ENCODE peak calls at places on chromosomes 13 and 19, in ten cellular contexts. H is sigmoid colon, J is suprapubic skin, Q is stomach, N is transverse colon, P is GM23338, W is spleen, L is endothelial cell of umbilical vein, D is breast epithelium, X is GM12878. M is an unnamed sample.

GRCh38 chr13:104024416-104025170 is 958.4 kb upstream of the SLC10A2 start:
- DNase-seq in H (no peak), J (no peak), Q (no peak), N (no peak), P (no peak), W (no peak), L (peak; percentile 76), D (no peak), X (no peak), M (no peak)

GRCh38 chr19:53101518-53101917 is 1.7 kb downstream of the ZNF160 start:
- DNase-seq in H (no peak), J (no peak), Q (no peak), N (no peak), P (peak; percentile 21), W (no peak), L (no peak), D (no peak), X (no peak), M (no peak)

GRCh38 chr13:75299913-75300862 is 181.8 kb downstream of the TBC1D4 start:
- DNase-seq in H (no peak), J (no peak), Q (no peak), N (no peak), P (no peak), W (no peak), L (no peak), D (no peak), X (peak; percentile 67), M (no peak)

GRCh38 chr19:52991021-52991420 is 22.7 kb upstream of the ERVV-1 start:
- DNase-seq in H (no peak), J (no peak), Q (no peak), N (no peak), P (no peak), W (no peak), L (no peak), D (no peak), X (no peak), M (no peak)

GRCh38 chr19:35561436-35561835 is 2.0 kb downstream of the ATP4A start:
- DNase-seq in H (no peak), J (no peak), Q (no peak), N (no peak), P (no peak), W (peak; percentile 17), L (no peak), D (no peak), X (no peak), M (no peak)

GRCh38 chr19:51572415-51572814 is 1.3 kb downstream of the ZNF175 start:
- DNase-seq in H (no peak), J (no peak), Q (no peak), N (no peak), P (no peak), W (no peak), L (peak; percentile 49), D (no peak), X (no peak), M (no peak)

GRCh38 chr19:57269515-57270250 is 10.6 kb upstream of the ZNF460 start:
- DNase-seq in H (no peak), J (no peak), Q (no peak), N (no peak), P (no peak), W (no peak), L (peak; percentile 34), D (no peak), X (peak; percentile 60), M (no peak)

GRCh38 chr19:36149673-36150406 is 2.4 kb downstream of the COX7A1 start:
- DNase-seq in H (no peak), J (peak; percentile 85), Q (no peak), N (no peak), P (no peak), W (no peak), L (no peak), D (peak; percentile 69), X (no peak), M (no peak)

GRCh38 chr19:18840288-18841260 is 8.8 kb downstream of the UPF1 start:
- DNase-seq in H (no peak), J (no peak), Q (no peak), N (no peak), P (no peak), W (no peak), L (no peak), D (no peak), X (no peak), M (no peak)

GRCh38 chr13:45367358-45367757 is 26.4 kb upstream of the TPT1 start:
- DNase-seq in H (no peak), J (peak; percentile 76), Q (peak; percentile 72), N (peak; percentile 81), P (peak; percentile 72), W (peak; percentile 88), L (peak; percentile 79), D (no peak), X (peak; percentile 67), M (no peak)

DNA sequence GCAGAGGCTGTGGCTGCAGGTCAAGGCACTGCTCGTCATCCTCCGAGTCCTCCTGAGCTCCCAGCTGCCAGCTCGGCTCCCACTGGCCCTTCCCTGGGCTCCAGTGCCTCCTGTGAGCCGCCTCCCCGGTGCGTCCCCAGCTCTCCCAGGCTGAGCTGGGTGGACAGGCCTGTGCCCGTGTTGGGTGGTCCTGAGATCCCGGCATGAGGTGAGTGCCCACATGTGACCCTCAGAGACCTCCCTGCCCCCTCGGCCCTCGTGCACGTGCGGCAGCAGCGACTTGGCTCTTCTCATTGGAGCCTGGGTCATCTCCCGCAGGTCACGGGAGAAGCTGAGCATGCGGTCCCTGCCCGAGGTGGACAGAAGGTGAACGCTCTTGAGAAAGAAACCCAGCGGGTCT is 15.4 kb downstream of the ADAT3 start:
- DNase-seq in H (no peak), J (no peak), Q (no peak), N (no peak), P (no peak), W (no peak), L (no peak), D (no peak), X (no peak), M (no peak)
- H3K36me3 ChIP-seq in H (peaks cover 24% of the 10 kb centered on the region), J (peaks cover 79% of the 10 kb centered on the region), Q (peaks cover 82% of the 10 kb centered on the region), N (no peaks in the 10 kb centered on the region), P (no peaks in the 10 kb centered on the region), W (peaks cover 81% of the 10 kb centered on the region), L (peaks cover 5% of the 10 kb centered on the region), D (no peaks in the 10 kb centered on the region), X (peaks cover 11% of the 10 kb centered on the region), M (peaks cover 16% of the 10 kb centered on the region)

GRCh38 chr19:29618434-29618833 is 12.4 kb downstream of the POP4 start:
- DNase-seq in H (no peak), J (no peak), Q (no peak), N (no peak), P (no peak), W (peak; percentile 52), L (no peak), D (no peak), X (no peak), M (no peak)

GRCh38 chr19:29614780-29615179 is 8.7 kb downstream of the POP4 start:
- DNase-seq in H (no peak), J (no peak), Q (no peak), N (no peak), P (no peak), W (no peak), L (no peak), D (no peak), X (no peak), M (no peak)

GRCh38 chr19:29617336-29618266 is 11.5 kb downstream of the POP4 start:
- DNase-seq in H (no peak), J (no peak), Q (no peak), N (no peak), P (no peak), W (peak; percentile 64), L (no peak), D (no peak), X (no peak), M (no peak)

GRCh38 chr19:29615891-29616425 is 9.9 kb downstream of the POP4 start:
- DNase-seq in H (no peak), J (no peak), Q (no peak), N (no peak), P (no peak), W (peak; percentile 66), L (no peak), D (no peak), X (no peak), M (no peak)

GRCh38 chr19:29616541-29616940 is 10.5 kb downstream of the POP4 start:
- DNase-seq in H (no peak), J (no peak), Q (no peak), N (no peak), P (no peak), W (peak; percentile 75), L (no peak), D (no peak), X (no peak), M (no peak)
- TF ChIP-seq POLR2AphosphoS5 in H (no peak), J (no peak), Q (no peak), N (no peak), P (no peak), W (no peak), L (no peak), D (no peak), X (no peak), M (no peak)

GRCh38 chr19:17626456-17626855 is 61.7 kb downstream of the UNC13A start:
- DNase-seq in H (no peak), J (no peak), Q (no peak), N (no peak), P (no peak), W (no peak), L (no peak), D (no peak), X (no peak), M (no peak)

GRCh38 chr19:17625980-17626379 is 62.2 kb downstream of the UNC13A start:
- DNase-seq in H (no peak), J (no peak), Q (no peak), N (no peak), P (no peak), W (no peak), L (no peak), D (no peak), X (no peak), M (no peak)

GRCh38 chr19:17625043-17625442 is 63.1 kb downstream of the UNC13A start:
- DNase-seq in H (no peak), J (no peak), Q (no peak), N (no peak), P (no peak), W (no peak), L (no peak), D (no peak), X (no peak), M (no peak)

GRCh38 chr19:17627921-17628320 is 60.2 kb downstream of the UNC13A start:
- DNase-seq in H (no peak), J (no peak), Q (no peak), N (no peak), P (no peak), W (no peak), L (no peak), D (no peak), X (no peak), M (no peak)

DNA sequence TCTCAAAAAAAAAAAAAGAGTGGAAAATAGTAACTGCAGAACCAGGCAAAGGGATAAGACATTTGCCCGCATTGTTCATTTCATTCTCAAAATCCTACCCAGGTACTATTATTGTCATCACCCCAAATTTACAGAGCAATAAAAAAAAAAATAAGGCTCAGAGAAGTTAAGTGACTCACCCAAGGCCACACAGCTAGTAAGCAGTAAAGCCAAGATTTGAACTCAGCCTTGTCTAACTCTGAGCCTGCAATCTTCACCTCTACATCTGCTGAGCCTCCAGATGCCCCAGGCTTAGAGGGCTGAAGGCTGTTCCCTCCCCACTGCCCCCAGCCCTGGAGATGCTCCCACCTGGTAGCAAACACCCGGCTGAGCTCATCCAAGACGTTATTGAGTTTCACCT is 61.0 kb downstream of the UNC13A start:
- DNase-seq in H (no peak), J (no peak), Q (no peak), N (no peak), P (no peak), W (no peak), L (no peak), D (no peak), X (no peak), M (no peak)
- H3K36me3 ChIP-seq in H (no peaks in the 10 kb centered on the region), J (no peaks in the 10 kb centered on the region), Q (no peaks in the 10 kb centered on the region), N (no peaks in the 10 kb centered on the region), P (peaks cover 4% of the 10 kb centered on the region), W (no peaks in the 10 kb centered on the region), L (no peaks in the 10 kb centered on the region), D (no peaks in the 10 kb centered on the region), X (no peaks in the 10 kb centered on the region), M (no peaks in the 10 kb centered on the region)

GRCh38 chr13:39776439-39776838 is 121.0 kb downstream of the COG6 start:
- DNase-seq in H (no peak), J (no peak), Q (no peak), N (no peak), P (no peak), W (no peak), L (peak; percentile 77), D (no peak), X (no peak), M (no peak)
- TF ChIP-seq POLR2AphosphoS5 in H (no peak), J (no peak), Q (no peak), N (no peak), P (no peak), W (no peak), L (no peak), D (no peak), X (no peak), M (no peak)